ENCODE peak calls at places on chromosomes 1 and 21, in four cellular contexts. I is NCI-H187, M is RWPE1, W is T-helper 9 cell. F is an unnamed sample.

GRCh38 chr1:19769211-19769932 is 30.3 kb downstream of the TMCO4 start:
- DNase-seq in I (no peak), M (no peak), W (no peak), F (no peak)

GRCh38 chr1:110765640-110766335 is 91.0 kb upstream of the KCNA3 start:
- DNase-seq in I (no peak), M (peak), W (peak), F (peak)

GRCh38 chr1:9589719-9590157 is 1.0 kb downstream of the TMEM201 start:
- DNase-seq in I (no peak), M (peak), W (no peak), F (no peak)

GRCh38 chr1:111851552-111851951 is 95.9 kb downstream of the DDX20 start:
- DNase-seq in I (no peak), M (no peak), W (no peak), F (no peak)

GRCh38 chr1:217407426-217407825 is 223.5 kb downstream of the GPATCH2 start:
- DNase-seq in I (no peak), M (no peak), W (no peak), F (no peak)

GRCh38 chr1:7948950-7949349 is 8.3 kb upstream of the TNFRSF9 start:
- DNase-seq in I (no peak), M (peak), W (no peak), F (peak)

GRCh38 chr1:153465728-153466625 is 5.5 kb upstream of the S100A7 start:
- DNase-seq in I (no peak), M (peak), W (peak), F (peak)

GRCh38 chr1:186819140-186819539 is 9.6 kb upstream of the PLA2G4A start:
- DNase-seq in I (no peak), M (no peak), W (no peak), F (no peak)

GRCh38 chr1:202210370-202210769 is 16.8 kb downstream of the LGR6 start:
- DNase-seq in I (peak), M (no peak), W (no peak), F (no peak)

GRCh38 chr1:35564037-35564883 is 6.7 kb downstream of the NCDN start:
- DNase-seq in I (peak), M (peak), W (peak), F (peak)

GRCh38 chr1:11985851-11986250 is 5.6 kb downstream of the MFN2 start:
- DNase-seq in I (no peak), M (no peak), W (no peak), F (no peak)

GRCh38 chr21:46605759-46606426 is 1.0 kb upstream of the S100B start:
- DNase-seq in I (no peak), M (no peak), W (peak), F (no peak)

GRCh38 chr1:1073743-1074587 is at the start of gene RNF223:
- DNase-seq in I (peak), M (peak), W (no peak), F (no peak)

GRCh38 chr1:29842130-29842529 is 605.8 kb downstream of the PTPRU start:
- DNase-seq in I (no peak), M (no peak), W (no peak), F (no peak)

GRCh38 chr1:231053493-231054162 is 13.6 kb upstream of the FAM89A start:
- DNase-seq in I (no peak), M (no peak), W (no peak), F (no peak)

GRCh38 chr1:200916681-200917080 is 22.0 kb downstream of the INAVA start:
- DNase-seq in I (no peak), M (no peak), W (no peak), F (no peak)

GRCh38 chr1:116833655-116834054 is 76.1 kb upstream of the PTGFRN start:
- DNase-seq in I (no peak), M (no peak), W (no peak), F (no peak)

GRCh38 chr1:232226197-232226681 is 403.7 kb downstream of the SIPA1L2 start:
- DNase-seq in I (no peak), M (peak), W (no peak), F (no peak)

GRCh38 chr1:170562644-170563338 is 30.8 kb downstream of the GORAB start:
- DNase-seq in I (no peak), M (peak), W (no peak), F (no peak)

F was measured in effector CD4-positive, alpha-beta T cell.